ENCODE peak calls at places on chromosomes 13 and 19, in nine cellular contexts. E is GM12891; A is CMK; T is stimulated activated CD4-positive, alpha-beta T cell treated with anti-CD3 and anti-CD28 coated beads, Interleukin-4, amount 100 ng/mL, for 1 hour; P is astrocyte of the spinal cord; B is iPS DF 19.7; N is dermis microvascular lymphatic vessel endothelial cell; I is AG09309; S is effector CD4-positive, alpha-beta T cell. R is an unnamed sample.

GRCh38 chr19:48560095-48560530 is 8.1 kb downstream of the SULT2B1 start:
- DNase-seq in E (no peak), A (no peak), T (no peak), P (no peak), B (no peak), N (peak), I (no peak), S (no peak), R (no peak)

GRCh38 chr13:69856331-69856730 is 251.3 kb upstream of the ATXN8OS start:
- DNase-seq in E (no peak), A (no peak), T (no peak), P (no peak), B (peak), N (no peak), I (no peak), S (no peak), R (no peak)

GRCh38 chr13:37138169-37138568 is 32.7 kb upstream of the CSNK1A1L start:
- DNase-seq in E (no peak), A (no peak), T (no peak), P (no peak), B (peak), N (peak), I (no peak), S (no peak), R (no peak)

GRCh38 chr13:46211116-46211515 is 612 bp upstream of the LRRC63 start:
- DNase-seq in E (no peak), A (no peak), T (peak), P (peak), B (no peak), N (peak), I (no peak), S (peak), R (no peak)

GRCh38 chr13:75319244-75319643 is 162.7 kb downstream of the TBC1D4 start:
- DNase-seq in E (no peak), A (peak), T (no peak), P (peak), B (no peak), N (peak), I (no peak), S (no peak), R (no peak)

GRCh38 chr13:106205871-106206270 is 329.6 kb downstream of the EFNB2 start:
- DNase-seq in E (no peak), A (no peak), T (no peak), P (no peak), B (no peak), N (no peak), I (no peak), S (no peak), R (no peak)

GRCh38 chr19:29875931-29876330 is 64.1 kb downstream of the CCNE1 start:
- DNase-seq in E (no peak), A (no peak), T (no peak), P (no peak), B (no peak), N (no peak), I (no peak), S (no peak), R (no peak)

GRCh38 chr19:34370983-34371382 is 6.0 kb downstream of the GPI start:
- DNase-seq in E (no peak), A (no peak), T (no peak), P (no peak), B (no peak), N (no peak), I (no peak), S (no peak), R (no peak)

GRCh38 chr19:33508009-33508408 is 13.6 kb downstream of the PEPD start:
- DNase-seq in E (no peak), A (no peak), T (no peak), P (no peak), B (no peak), N (no peak), I (no peak), S (no peak), R (no peak)

GRCh38 chr13:54875111-54875510 is 1846.5 kb downstream of the OLFM4 start:
- DNase-seq in E (no peak), A (no peak), T (no peak), P (no peak), B (peak), N (no peak), I (no peak), S (no peak), R (no peak)

GRCh38 chr19:35734273-35734672 is 8.0 kb downstream of the IGFLR1 start:
- DNase-seq in E (no peak), A (no peak), T (no peak), P (no peak), B (no peak), N (no peak), I (no peak), S (no peak), R (no peak)

GRCh38 chr13:73870970-73871935 is 263.0 kb downstream of the KLF12 start:
- DNase-seq in E (no peak), A (no peak), T (no peak), P (peak), B (peak), N (peak), I (peak), S (no peak), R (no peak)

GRCh38 chr13:40158218-40158617 is 502.8 kb downstream of the COG6 start:
- DNase-seq in E (no peak), A (no peak), T (no peak), P (no peak), B (no peak), N (peak), I (no peak), S (no peak), R (no peak)

GRCh38 chr13:29510698-29511438 is 84.6 kb downstream of the SLC7A1 start:
- DNase-seq in E (no peak), A (no peak), T (no peak), P (peak), B (no peak), N (no peak), I (no peak), S (no peak), R (no peak)

GRCh38 chr19:27772059-27772458 is 1440.9 kb downstream of the UQCRFS1 start:
- DNase-seq in E (no peak), A (no peak), T (no peak), P (no peak), B (no peak), N (no peak), I (no peak), S (no peak), R (no peak)

GRCh38 chr13:49602005-49602404 is 16.6 kb upstream of the RCBTB1 start:
- DNase-seq in E (no peak), A (no peak), T (no peak), P (no peak), B (no peak), N (no peak), I (no peak), S (no peak), R (no peak)

GRCh38 chr13:102799544-102800144 is 725 bp downstream of the BIVM start:
- DNase-seq in E (no peak), A (no peak), T (no peak), P (peak), B (no peak), N (peak), I (no peak), S (no peak), R (no peak)

GRCh38 chr19:29745253-29745652 is 30.2 kb upstream of the C19orf12 start:
- DNase-seq in E (no peak), A (no peak), T (no peak), P (no peak), B (no peak), N (no peak), I (no peak), S (no peak), R (no peak)

GRCh38 chr19:3818479-3818878 is 32.3 kb upstream of the MATK start:
- DNase-seq in E (no peak), A (no peak), T (peak), P (peak), B (no peak), N (peak), I (peak), S (no peak), R (no peak)

GRCh38 chr19:49691243-49692101 is 556 bp downstream of the CPT1C start:
- DNase-seq in E (no peak), A (no peak), T (peak), P (peak), B (no peak), N (peak), I (no peak), S (no peak), R (no peak)

GRCh38 chr19:55212447-55212846 is 3.1 kb upstream of the PTPRH start:
- DNase-seq in E (no peak), A (peak), T (peak), P (no peak), B (no peak), N (peak), I (no peak), S (no peak), R (no peak)

R was measured in HFF-Myc.